ENCODE peak calls at places on chromosomes 1 and 21, in nine cellular contexts. One of them, this sample, is unnamed.

GRCh38 chr1:166999090-166999489 is 10.0 kb downstream of the MAEL start:
- DNase-seq in lower lobe of right lung: no peak
- DNase-seq in left ventricle myocardium inferior: no peak
- DNase-seq in heart right ventricle: no peak
- DNase-seq in lung: no peak
- DNase-seq in dorsolateral prefrontal cortex: no peak
- DNase-seq in fibroblast of lung: peak; percentile 85
- DNase-seq in hepatocyte: no peak
- DNase-seq in psoas muscle: no peak
- DNase-seq in this sample: no peak

GRCh38 chr1:14597343-14598006 is 1.0 kb upstream of the KAZN start:
- DNase-seq in lower lobe of right lung: no peak
- DNase-seq in left ventricle myocardium inferior: no peak
- DNase-seq in heart right ventricle: no peak
- DNase-seq in lung: no peak
- DNase-seq in dorsolateral prefrontal cortex: no peak
- DNase-seq in fibroblast of lung: peak; percentile 39
- DNase-seq in hepatocyte: peak; percentile 16
- DNase-seq in psoas muscle: no peak
- DNase-seq in this sample: peak; percentile 34

GRCh38 chr21:44708866-44709425 is 2.4 kb downstream of the TSPEAR start:
- DNase-seq in lower lobe of right lung: no peak
- DNase-seq in left ventricle myocardium inferior: no peak
- DNase-seq in heart right ventricle: no peak
- DNase-seq in lung: no peak
- DNase-seq in dorsolateral prefrontal cortex: no peak
- DNase-seq in fibroblast of lung: no peak
- DNase-seq in hepatocyte: no peak
- DNase-seq in psoas muscle: peak; percentile 30
- DNase-seq in this sample: no peak

GRCh38 chr1:22639286-22639685 is 2.9 kb downstream of the C1QA start:
- DNase-seq in lower lobe of right lung: no peak
- DNase-seq in left ventricle myocardium inferior: peak; percentile 27
- DNase-seq in heart right ventricle: no peak
- DNase-seq in lung: no peak
- DNase-seq in dorsolateral prefrontal cortex: no peak
- DNase-seq in fibroblast of lung: peak; percentile 62
- DNase-seq in hepatocyte: peak; percentile 46
- DNase-seq in psoas muscle: peak; percentile 42
- DNase-seq in this sample: no peak

GRCh38 chr1:101996830-101997485 is at the start of gene OLFM3:
- DNase-seq in lower lobe of right lung: no peak
- DNase-seq in left ventricle myocardium inferior: no peak
- DNase-seq in heart right ventricle: no peak
- DNase-seq in lung: no peak
- DNase-seq in dorsolateral prefrontal cortex: peak; percentile 70
- DNase-seq in fibroblast of lung: peak; percentile 8
- DNase-seq in hepatocyte: peak; percentile 82
- DNase-seq in psoas muscle: no peak
- DNase-seq in this sample: peak; percentile 76

GRCh38 chr1:224058303-224058702 is 55.6 kb upstream of the FBXO28 start:
- DNase-seq in lower lobe of right lung: no peak
- DNase-seq in left ventricle myocardium inferior: no peak
- DNase-seq in heart right ventricle: no peak
- DNase-seq in lung: no peak
- DNase-seq in dorsolateral prefrontal cortex: no peak
- DNase-seq in fibroblast of lung: peak; percentile 47
- DNase-seq in hepatocyte: no peak
- DNase-seq in psoas muscle: no peak
- DNase-seq in this sample: no peak

GRCh38 chr1:96409087-96409486 is 312.5 kb upstream of the PTBP2 start:
- DNase-seq in lower lobe of right lung: no peak
- DNase-seq in left ventricle myocardium inferior: peak; percentile 15
- DNase-seq in heart right ventricle: peak; percentile 9
- DNase-seq in lung: no peak
- DNase-seq in dorsolateral prefrontal cortex: no peak
- DNase-seq in fibroblast of lung: no peak
- DNase-seq in hepatocyte: no peak
- DNase-seq in psoas muscle: no peak
- DNase-seq in this sample: peak; percentile 51

GRCh38 chr21:33360871-33361602 is 36.3 kb downstream of the IFNAR1 start:
- DNase-seq in lower lobe of right lung: peak; percentile 81
- DNase-seq in left ventricle myocardium inferior: peak; percentile 72
- DNase-seq in heart right ventricle: peak; percentile 82
- DNase-seq in lung: peak; percentile 81
- DNase-seq in dorsolateral prefrontal cortex: peak; percentile 74
- DNase-seq in fibroblast of lung: peak; percentile 85
- DNase-seq in hepatocyte: peak; percentile 81
- DNase-seq in psoas muscle: peak; percentile 81
- DNase-seq in this sample: peak; percentile 81

GRCh38 chr21:33703750-33704606 is 61.7 kb downstream of the ITSN1 start:
- DNase-seq in lower lobe of right lung: no peak
- DNase-seq in left ventricle myocardium inferior: no peak
- DNase-seq in heart right ventricle: no peak
- DNase-seq in lung: no peak
- DNase-seq in dorsolateral prefrontal cortex: no peak
- DNase-seq in fibroblast of lung: no peak
- DNase-seq in hepatocyte: peak; percentile 20
- DNase-seq in psoas muscle: no peak
- DNase-seq in this sample: no peak

GRCh38 chr21:35932232-35932911 is 128.0 kb downstream of the SETD4 start:
- DNase-seq in lower lobe of right lung: peak; percentile 48
- DNase-seq in left ventricle myocardium inferior: peak; percentile 53
- DNase-seq in heart right ventricle: peak; percentile 83
- DNase-seq in lung: peak; percentile 39
- DNase-seq in dorsolateral prefrontal cortex: no peak
- DNase-seq in fibroblast of lung: peak; percentile 91
- DNase-seq in hepatocyte: peak; percentile 79
- DNase-seq in psoas muscle: peak; percentile 58
- DNase-seq in this sample: peak; percentile 22

GRCh38 chr1:116503535-116504307 is 67.1 kb downstream of the CD58 start:
- DNase-seq in lower lobe of right lung: no peak
- DNase-seq in left ventricle myocardium inferior: peak; percentile 44
- DNase-seq in heart right ventricle: no peak
- DNase-seq in lung: no peak
- DNase-seq in dorsolateral prefrontal cortex: no peak
- DNase-seq in fibroblast of lung: peak; percentile 20
- DNase-seq in hepatocyte: peak; percentile 23
- DNase-seq in psoas muscle: no peak
- DNase-seq in this sample: no peak

GRCh38 chr1:39044762-39045161 is 18.6 kb downstream of the NDUFS5 start:
- DNase-seq in lower lobe of right lung: peak; percentile 4
- DNase-seq in left ventricle myocardium inferior: no peak
- DNase-seq in heart right ventricle: no peak
- DNase-seq in lung: no peak
- DNase-seq in dorsolateral prefrontal cortex: no peak
- DNase-seq in fibroblast of lung: no peak
- DNase-seq in hepatocyte: no peak
- DNase-seq in psoas muscle: no peak
- DNase-seq in this sample: no peak

DNA sequence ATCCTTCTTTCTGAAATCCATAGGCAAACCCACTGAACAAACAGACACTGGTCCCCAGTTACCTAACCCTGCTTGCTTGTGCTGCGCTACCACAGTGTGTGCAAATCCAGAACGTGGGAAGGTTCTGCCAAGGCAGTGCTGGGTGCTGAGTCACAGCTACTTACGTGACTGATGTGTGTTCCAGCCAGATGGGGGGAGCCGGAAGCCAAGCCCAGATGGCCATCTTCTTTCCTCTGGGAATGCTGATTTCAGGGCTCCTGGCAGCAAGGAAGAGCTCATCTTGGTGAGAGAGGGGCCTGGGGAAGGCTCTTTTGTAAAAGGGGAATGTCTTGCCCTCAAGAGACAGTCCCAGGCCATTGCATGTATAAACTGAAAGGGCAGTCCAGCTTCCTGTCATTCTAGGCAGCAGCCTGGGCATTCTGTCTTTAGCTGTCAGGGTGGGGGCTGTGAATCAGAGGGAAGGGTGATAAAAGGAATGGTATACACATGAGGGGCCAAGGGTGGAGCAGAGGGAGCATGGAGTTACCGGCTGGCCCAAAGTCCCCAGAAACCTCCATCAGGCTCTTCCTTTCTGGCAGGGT is 54.1 kb downstream of the CD46 start:
- DNase-seq in lower lobe of right lung: peak; percentile 73
- DNase-seq in left ventricle myocardium inferior: peak; percentile 85
- DNase-seq in heart right ventricle: peak; percentile 79
- DNase-seq in lung: peak; percentile 76
- DNase-seq in dorsolateral prefrontal cortex: peak; percentile 76
- DNase-seq in fibroblast of lung: peak; percentile 96
- DNase-seq in hepatocyte: peak; percentile 55
- DNase-seq in psoas muscle: peak; percentile 94
- DNase-seq in this sample: peak; percentile 70
- H3K4me3 ChIP-seq in lower lobe of right lung: no peak overlapping the region
- H3K4me3 ChIP-seq in left ventricle myocardium inferior: peak overlapping the region; percentile 43
- H3K4me3 ChIP-seq in heart right ventricle: no peak overlapping the region
- H3K4me3 ChIP-seq in lung: no peak overlapping the region
- H3K4me3 ChIP-seq in dorsolateral prefrontal cortex: no peak overlapping the region
- H3K4me3 ChIP-seq in fibroblast of lung: no peak overlapping the region
- H3K4me3 ChIP-seq in hepatocyte: no peak overlapping the region
- H3K4me3 ChIP-seq in psoas muscle: peak overlapping the region; percentile 42
- H3K4me3 ChIP-seq in this sample: no peak overlapping the region

GRCh38 chr1:40859017-40859416 is 3.1 kb downstream of the CITED4 start:
- DNase-seq in lower lobe of right lung: no peak
- DNase-seq in left ventricle myocardium inferior: no peak
- DNase-seq in heart right ventricle: no peak
- DNase-seq in lung: no peak
- DNase-seq in dorsolateral prefrontal cortex: no peak
- DNase-seq in fibroblast of lung: no peak
- DNase-seq in hepatocyte: no peak
- DNase-seq in psoas muscle: no peak
- DNase-seq in this sample: no peak

GRCh38 chr1:40857737-40858136 is 4.4 kb downstream of the CITED4 start:
- DNase-seq in lower lobe of right lung: peak; percentile 56
- DNase-seq in left ventricle myocardium inferior: no peak
- DNase-seq in heart right ventricle: no peak
- DNase-seq in lung: no peak
- DNase-seq in dorsolateral prefrontal cortex: no peak
- DNase-seq in fibroblast of lung: no peak
- DNase-seq in hepatocyte: no peak
- DNase-seq in psoas muscle: no peak
- DNase-seq in this sample: peak; percentile 77

GRCh38 chr1:40861227-40862003 is 748 bp downstream of the CITED4 start:
- DNase-seq in lower lobe of right lung: peak; percentile 69
- DNase-seq in left ventricle myocardium inferior: peak; percentile 63
- DNase-seq in heart right ventricle: peak; percentile 26
- DNase-seq in lung: no peak
- DNase-seq in dorsolateral prefrontal cortex: peak; percentile 58
- DNase-seq in fibroblast of lung: peak; percentile 58
- DNase-seq in hepatocyte: peak; percentile 81
- DNase-seq in psoas muscle: peak; percentile 79
- DNase-seq in this sample: peak; percentile 41

GRCh38 chr1:40862008-40862863 is at the start of gene CITED4:
- DNase-seq in lower lobe of right lung: peak; percentile 97
- DNase-seq in left ventricle myocardium inferior: peak; percentile 96
- DNase-seq in heart right ventricle: peak; percentile 94
- DNase-seq in lung: peak; percentile 96
- DNase-seq in dorsolateral prefrontal cortex: peak; percentile 95
- DNase-seq in fibroblast of lung: peak; percentile 81
- DNase-seq in hepatocyte: peak; percentile 97
- DNase-seq in psoas muscle: peak; percentile 98
- DNase-seq in this sample: peak; percentile 94

DNA sequence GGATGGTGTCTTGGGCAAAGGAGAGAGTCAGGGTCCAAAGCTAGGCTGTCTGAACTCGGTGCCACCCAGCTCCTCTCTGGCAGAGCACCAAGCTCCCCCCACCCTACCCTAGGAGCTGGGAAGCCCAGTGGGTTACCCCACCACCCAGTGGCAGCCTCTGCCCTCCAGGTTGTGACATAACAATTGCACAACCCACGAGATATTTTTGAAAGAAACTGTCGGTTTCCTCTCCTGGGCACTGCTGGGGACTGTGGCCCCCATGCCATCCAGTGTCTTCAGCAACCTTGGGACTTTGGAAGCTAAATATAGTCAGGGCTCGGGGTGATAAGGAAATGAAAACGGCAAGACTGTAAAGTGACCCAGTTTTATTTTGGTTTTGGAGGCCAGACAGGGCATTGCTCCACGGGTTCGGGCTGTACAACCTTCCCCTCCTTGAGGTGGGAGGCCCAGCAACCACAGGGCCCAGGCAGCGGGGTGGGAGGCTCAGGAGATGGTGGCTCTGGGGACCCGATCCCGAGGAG is 1.4 kb downstream of the CITED4 start:
- DNase-seq in lower lobe of right lung: no peak
- DNase-seq in left ventricle myocardium inferior: no peak
- DNase-seq in heart right ventricle: peak; percentile 22
- DNase-seq in lung: no peak
- DNase-seq in dorsolateral prefrontal cortex: no peak
- DNase-seq in fibroblast of lung: no peak
- DNase-seq in hepatocyte: no peak
- DNase-seq in psoas muscle: no peak
- DNase-seq in this sample: no peak
- H3K27ac ChIP-seq in lower lobe of right lung: peak overlapping the region; percentile 90
- H3K27ac ChIP-seq in left ventricle myocardium inferior: peak overlapping the region; percentile 96
- H3K27ac ChIP-seq in heart right ventricle: peak overlapping the region; percentile 77
- H3K27ac ChIP-seq in lung: peak overlapping the region; percentile 87
- H3K27ac ChIP-seq in dorsolateral prefrontal cortex: no peak overlapping the region
- H3K27ac ChIP-seq in fibroblast of lung: no peak overlapping the region
- H3K27ac ChIP-seq in hepatocyte: no peak overlapping the region
- H3K27ac ChIP-seq in psoas muscle: peak overlapping the region; percentile 94
- H3K27ac ChIP-seq in this sample: peak overlapping the region; percentile 46

DNA sequence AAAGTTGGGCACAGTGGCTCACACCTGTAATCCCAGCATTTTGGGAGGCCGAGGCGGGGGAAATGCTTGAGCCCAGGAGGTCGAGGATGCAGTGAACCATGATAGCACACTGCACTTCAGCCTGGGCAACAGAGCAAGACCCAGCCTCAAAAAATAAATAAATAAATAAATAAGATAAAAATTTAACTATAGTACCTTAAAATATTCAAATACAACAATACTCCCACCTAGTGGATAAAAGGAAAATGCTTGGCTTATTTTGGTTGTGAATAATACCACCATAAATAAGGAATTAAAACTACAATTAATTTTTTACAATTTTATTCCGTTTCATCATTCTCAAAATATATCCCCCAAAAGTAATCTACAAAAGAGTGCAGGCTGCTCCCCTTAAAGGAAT is 8.1 kb downstream of the PSMG1 start:
- DNase-seq in lower lobe of right lung: no peak
- DNase-seq in left ventricle myocardium inferior: no peak
- DNase-seq in heart right ventricle: no peak
- DNase-seq in lung: no peak
- DNase-seq in dorsolateral prefrontal cortex: no peak
- DNase-seq in fibroblast of lung: no peak
- DNase-seq in hepatocyte: peak; percentile 29
- DNase-seq in psoas muscle: no peak
- DNase-seq in this sample: no peak
- TF ChIP-seq CTCF in lower lobe of right lung: peak; percentile 51
- TF ChIP-seq CTCF in left ventricle myocardium inferior: peak; percentile 61
- TF ChIP-seq CTCF in heart right ventricle: peak; percentile 23
- TF ChIP-seq CTCF in lung: no peak
- TF ChIP-seq CTCF in dorsolateral prefrontal cortex: peak; percentile 30
- TF ChIP-seq CTCF in fibroblast of lung: peak; percentile 47
- TF ChIP-seq CTCF in hepatocyte: peak; percentile 64
- TF ChIP-seq CTCF in psoas muscle: peak; percentile 45
- TF ChIP-seq CTCF in this sample: peak; percentile 54

DNA sequence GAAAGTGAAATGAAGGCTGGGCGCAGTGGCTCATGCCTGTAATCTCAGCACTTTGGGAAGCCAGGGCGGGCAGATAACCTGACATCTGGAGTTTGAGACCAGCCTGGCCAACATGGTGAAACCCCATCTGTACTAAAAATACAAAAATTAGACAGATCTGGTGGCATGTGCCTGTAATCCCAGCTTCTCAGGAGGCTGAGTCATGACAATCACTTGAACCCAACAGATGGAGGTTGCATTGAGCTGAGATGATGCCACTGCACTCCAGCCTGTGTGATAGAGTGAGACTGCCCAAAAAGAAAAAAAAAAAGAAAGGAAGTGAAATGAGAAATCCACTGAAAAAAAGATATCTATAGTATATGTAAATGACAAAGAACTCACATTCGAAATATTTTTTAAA is 439.9 kb downstream of the DISC1 start:
- DNase-seq in lower lobe of right lung: no peak
- DNase-seq in left ventricle myocardium inferior: no peak
- DNase-seq in heart right ventricle: no peak
- DNase-seq in lung: no peak
- DNase-seq in dorsolateral prefrontal cortex: no peak
- DNase-seq in fibroblast of lung: no peak
- DNase-seq in hepatocyte: no peak
- DNase-seq in psoas muscle: no peak
- DNase-seq in this sample: no peak
- H3K4me3 ChIP-seq in lower lobe of right lung: no peak overlapping the region
- H3K4me3 ChIP-seq in left ventricle myocardium inferior: no peak overlapping the region
- H3K4me3 ChIP-seq in heart right ventricle: no peak overlapping the region
- H3K4me3 ChIP-seq in lung: no peak overlapping the region
- H3K4me3 ChIP-seq in dorsolateral prefrontal cortex: no peak overlapping the region
- H3K4me3 ChIP-seq in fibroblast of lung: no peak overlapping the region
- H3K4me3 ChIP-seq in hepatocyte: no peak overlapping the region
- H3K4me3 ChIP-seq in psoas muscle: no peak overlapping the region
- H3K4me3 ChIP-seq in this sample: no peak overlapping the region

This sample was measured in thyroid gland.